ENCODE peak calls at places on chromosomes 13 and 19, in four cellular contexts. One of them, this sample, is unnamed.

GRCh38 chr13:111936267-111936925 is 130.6 kb upstream of the SOX1 start:
- DNase-seq in activated T-cell treated with anti-CD3 and anti-CD28 coated beads for 24 hours: no peak
- DNase-seq in ELR: no peak
- DNase-seq in HEK293T: no peak
- DNase-seq in this sample: no peak

GRCh38 chr13:64446372-64446771 is 2783.8 kb downstream of the PCDH9 start:
- DNase-seq in ELR: peak
- DNase-seq in HEK293T: peak
- DNase-seq in activated T-cell treated with anti-CD3 and anti-CD28 coated beads for 24 hours: no peak
- DNase-seq in this sample: no peak

GRCh38 chr19:11377237-11377636 is 2.8 kb downstream of the SWSAP1 start:
- DNase-seq in HEK293T: no peak
- DNase-seq in activated T-cell treated with anti-CD3 and anti-CD28 coated beads for 24 hours: no peak
- DNase-seq in ELR: peak
- DNase-seq in this sample: no peak

GRCh38 chr13:104584481-104584880 is 1518.3 kb upstream of the SLC10A2 start:
- DNase-seq in HEK293T: no peak
- DNase-seq in ELR: no peak
- DNase-seq in activated T-cell treated with anti-CD3 and anti-CD28 coated beads for 24 hours: no peak
- DNase-seq in this sample: no peak

GRCh38 chr13:42762251-42762650 is 19.1 kb upstream of the FAM216B start:
- DNase-seq in HEK293T: no peak
- DNase-seq in activated T-cell treated with anti-CD3 and anti-CD28 coated beads for 24 hours: no peak
- DNase-seq in ELR: peak
- DNase-seq in this sample: no peak

GRCh38 chr19:41501854-41502253 is 58.9 kb downstream of the ERICH4 start:
- DNase-seq in HEK293T: no peak
- DNase-seq in ELR: no peak
- DNase-seq in activated T-cell treated with anti-CD3 and anti-CD28 coated beads for 24 hours: no peak
- DNase-seq in this sample: no peak

GRCh38 chr13:36986462-36987240 is 12.5 kb downstream of the ALG5 start:
- DNase-seq in HEK293T: no peak
- DNase-seq in ELR: peak
- DNase-seq in activated T-cell treated with anti-CD3 and anti-CD28 coated beads for 24 hours: no peak
- DNase-seq in this sample: no peak

GRCh38 chr19:30671622-30672051 is 299.5 kb downstream of the ZNF536 start:
- DNase-seq in ELR: no peak
- DNase-seq in activated T-cell treated with anti-CD3 and anti-CD28 coated beads for 24 hours: no peak
- DNase-seq in HEK293T: no peak
- DNase-seq in this sample: no peak

GRCh38 chr19:32018014-32018413 is 327.4 kb upstream of the ZNF507 start:
- DNase-seq in ELR: no peak
- DNase-seq in HEK293T: no peak
- DNase-seq in activated T-cell treated with anti-CD3 and anti-CD28 coated beads for 24 hours: no peak
- DNase-seq in this sample: no peak

GRCh38 chr13:43883636-43884035 is 3.9 kb downstream of the LACC1 start:
- DNase-seq in ELR: no peak
- DNase-seq in activated T-cell treated with anti-CD3 and anti-CD28 coated beads for 24 hours: no peak
- DNase-seq in HEK293T: no peak
- DNase-seq in this sample: no peak

GRCh38 chr19:53308339-53308811 is 25.2 kb upstream of the ZNF845 start:
- DNase-seq in activated T-cell treated with anti-CD3 and anti-CD28 coated beads for 24 hours: no peak
- DNase-seq in HEK293T: no peak
- DNase-seq in ELR: no peak
- DNase-seq in this sample: no peak

GRCh38 chr13:94168784-94169512 is 310.5 kb downstream of the DCT start:
- DNase-seq in activated T-cell treated with anti-CD3 and anti-CD28 coated beads for 24 hours: no peak
- DNase-seq in ELR: no peak
- DNase-seq in HEK293T: no peak
- DNase-seq in this sample: no peak

This sample was measured in DMS 273 treated with DMSO at 0.1 percent for 48 hours.